ENCODE peak calls at places on chromosomes 7 and 10, in eight cellular contexts. P, F, E, M, V, A, S and T are unnamed samples.

GRCh38 chr7:141366098-141366621 is 185.1 kb upstream of the AGK start:
- DNase-seq in P (no peak), F (no peak), E (peak), M (no peak), V (peak), A (no peak), S (no peak), T (no peak)

GRCh38 chr7:16615234-16615633 is 30.3 kb downstream of the ANKMY2 start:
- DNase-seq in P (no peak), F (no peak), E (no peak), M (no peak), V (no peak), A (no peak), S (no peak), T (no peak)

GRCh38 chr7:32905175-32905662 is 13.7 kb upstream of the KBTBD2 start:
- DNase-seq in P (peak), F (peak), E (peak), M (no peak), V (peak), A (peak), S (peak), T (no peak)

GRCh38 chr10:20911626-20912025 is 14.5 kb upstream of the NEBL start:
- DNase-seq in P (no peak), F (no peak), E (no peak), M (no peak), V (no peak), A (no peak), S (no peak), T (no peak)

GRCh38 chr7:94923412-94923811 is 16.0 kb downstream of the PPP1R9A start:
- DNase-seq in P (no peak), F (no peak), E (no peak), M (no peak), V (no peak), A (no peak), S (no peak), T (no peak)

GRCh38 chr10:99993994-99994689 is 15.6 kb downstream of the DNMBP start:
- DNase-seq in P (peak), F (peak), E (no peak), M (peak), V (peak), A (peak), S (peak), T (no peak)

GRCh38 chr10:46543379-46544014 is 13.0 kb downstream of the GPRIN2 start:
- DNase-seq in P (no peak), F (no peak), E (no peak), M (no peak), V (no peak), A (no peak), S (no peak), T (no peak)

GRCh38 chr7:128032605-128033235 is 1.5 kb upstream of the LRRC4 start:
- DNase-seq in P (peak), F (no peak), E (no peak), M (no peak), V (no peak), A (no peak), S (peak), T (no peak)

GRCh38 chr7:120949393-120949799 is 1.2 kb upstream of the ING3 start:
- DNase-seq in P (no peak), F (no peak), E (no peak), M (no peak), V (no peak), A (no peak), S (no peak), T (no peak)